ENCODE peak calls at places on chromosomes 11 and 22, in six cellular contexts. Q is breast epithelium, D is spleen, W is K562, L is prostate gland, T is stomach. U is an unnamed sample.

GRCh38 chr11:109697140-109697843 is 275.3 kb downstream of the C11orf87 start:
- DNase-seq in Q (no peak), T (no peak), D (peak), L (no peak), W (peak), U (no peak)

GRCh38 chr11:47464479-47464878 is 15.5 kb upstream of the RAPSN start:
- DNase-seq in Q (no peak), L (no peak), W (no peak), T (no peak), D (peak), U (no peak)

GRCh38 chr11:121889168-121889567 is 226.8 kb downstream of the BLID start:
- DNase-seq in Q (no peak), D (no peak), W (no peak), T (no peak), L (no peak), U (no peak)

GRCh38 chr11:119175493-119176077 is 7.1 kb downstream of the NLRX1 start:
- DNase-seq in L (no peak), D (no peak), Q (no peak), T (no peak), W (peak), U (no peak)

GRCh38 chr11:62880231-62880802 is 379 bp upstream of the SLC3A2 start:
- DNase-seq in T (no peak), Q (peak), D (peak), L (peak), W (no peak), U (no peak)

GRCh38 chr11:100687630-100688395 is 725 bp downstream of the ARHGAP42 start:
- DNase-seq in W (peak), L (peak), T (peak), Q (peak), D (peak), U (peak)

GRCh38 chr22:45867118-45867905 is 109.7 kb downstream of the WNT7B start:
- DNase-seq in W (no peak), L (no peak), Q (peak), D (peak), T (peak), U (no peak)

GRCh38 chr11:64004590-64004984 is 18.3 kb downstream of the OTUB1 start:
- DNase-seq in W (no peak), L (no peak), D (no peak), T (no peak), Q (no peak), U (no peak)

GRCh38 chr11:30433831-30434230 is 110.9 kb downstream of the ARL14EP start:
- DNase-seq in D (no peak), T (no peak), L (no peak), Q (no peak), W (no peak), U (no peak)

GRCh38 chr11:72970557-72971118 is 156.4 kb downstream of the ATG16L2 start:
- DNase-seq in T (no peak), Q (no peak), W (no peak), D (no peak), L (no peak), U (no peak)

GRCh38 chr11:130766650-130767297 is 149.5 kb downstream of the SNX19 start:
- DNase-seq in W (no peak), Q (no peak), L (no peak), D (no peak), T (no peak), U (peak)

GRCh38 chr11:66912963-66913362 is 45.2 kb downstream of the PC start:
- DNase-seq in W (no peak), Q (no peak), T (no peak), D (no peak), L (no peak), U (no peak)

GRCh38 chr11:18046116-18046777 is at the start of gene TPH1:
- DNase-seq in Q (no peak), L (peak), D (no peak), W (no peak), T (peak), U (no peak)

GRCh38 chr11:65590240-65590738 is 5.3 kb downstream of the KCNK7 start:
- DNase-seq in W (no peak), D (no peak), L (no peak), T (no peak), Q (no peak), U (no peak)

GRCh38 chr11:128379587-128380279 is 207.6 kb downstream of the ETS1 start:
- DNase-seq in D (no peak), Q (no peak), W (no peak), L (no peak), T (no peak), U (no peak)

GRCh38 chr11:130612291-130612802 is 163.9 kb downstream of the ADAMTS15 start:
- DNase-seq in T (no peak), Q (no peak), L (no peak), W (no peak), D (no peak), U (peak)

GRCh38 chr11:86523738-86524602 is 148.4 kb downstream of the ME3 start:
- DNase-seq in Q (no peak), T (peak), L (no peak), D (no peak), W (peak), U (no peak)

GRCh38 chr22:36332623-36333331 is 55.0 kb downstream of the MYH9 start:
- DNase-seq in W (no peak), L (peak), Q (peak), T (peak), D (peak), U (no peak)

GRCh38 chr11:23749762-23750430 is 747.0 kb upstream of the LUZP2 start:
- DNase-seq in T (no peak), L (no peak), D (no peak), Q (no peak), W (no peak), U (no peak)

GRCh38 chr22:30985561-30986208 is 16.6 kb downstream of the TUG1 start:
- DNase-seq in D (no peak), W (no peak), L (no peak), Q (no peak), T (no peak), U (no peak)

GRCh38 chr11:43558556-43559127 is 121.9 kb upstream of the HSD17B12 start:
- DNase-seq in W (no peak), T (no peak), D (no peak), Q (no peak), L (no peak), U (no peak)

GRCh38 chr11:117882539-117882938 is 6.1 kb upstream of the FXYD6 start:
- DNase-seq in T (no peak), D (no peak), W (no peak), Q (peak), L (no peak), U (peak)

GRCh38 chr11:82398300-82398815 is 335.3 kb downstream of the FAM181B start:
- DNase-seq in D (no peak), L (no peak), T (no peak), W (no peak), Q (no peak), U (no peak)

GRCh38 chr11:110297726-110298297 is 1.4 kb upstream of the RDX start:
- DNase-seq in Q (no peak), D (no peak), L (no peak), W (no peak), T (no peak), U (no peak)

GRCh38 chr11:106990322-106990721 is 28.0 kb downstream of the GUCY1A2 start:
- DNase-seq in Q (no peak), L (no peak), D (peak), W (no peak), T (no peak), U (no peak)

GRCh38 chr11:75762885-75763284 is 5.7 kb upstream of the DGAT2 start:
- DNase-seq in L (no peak), D (no peak), Q (no peak), T (no peak), W (no peak), U (no peak)

GRCh38 chr11:126202646-126203359 is 8.6 kb downstream of the RPUSD4 start:
- DNase-seq in D (no peak), L (no peak), W (no peak), T (peak), Q (no peak), U (no peak)

GRCh38 chr22:46931414-46931813 is 169.0 kb downstream of the TBC1D22A start:
- DNase-seq in W (no peak), T (no peak), Q (no peak), D (no peak), L (no peak), U (no peak)
- TF ChIP-seq CTCF in W (no peak), T (no peak), Q (no peak), D (no peak), L (no peak), U (no peak)

GRCh38 chr11:96389604-96390402 is at the start of the genes CCDC82 and JRKL:
- DNase-seq in L (peak), W (peak), D (peak), Q (peak), T (peak), U (peak)
- TF ChIP-seq POLR2A in L (peak), W (peak), D (peak), Q (peak), T (no peak), U (no peak)

DNA sequence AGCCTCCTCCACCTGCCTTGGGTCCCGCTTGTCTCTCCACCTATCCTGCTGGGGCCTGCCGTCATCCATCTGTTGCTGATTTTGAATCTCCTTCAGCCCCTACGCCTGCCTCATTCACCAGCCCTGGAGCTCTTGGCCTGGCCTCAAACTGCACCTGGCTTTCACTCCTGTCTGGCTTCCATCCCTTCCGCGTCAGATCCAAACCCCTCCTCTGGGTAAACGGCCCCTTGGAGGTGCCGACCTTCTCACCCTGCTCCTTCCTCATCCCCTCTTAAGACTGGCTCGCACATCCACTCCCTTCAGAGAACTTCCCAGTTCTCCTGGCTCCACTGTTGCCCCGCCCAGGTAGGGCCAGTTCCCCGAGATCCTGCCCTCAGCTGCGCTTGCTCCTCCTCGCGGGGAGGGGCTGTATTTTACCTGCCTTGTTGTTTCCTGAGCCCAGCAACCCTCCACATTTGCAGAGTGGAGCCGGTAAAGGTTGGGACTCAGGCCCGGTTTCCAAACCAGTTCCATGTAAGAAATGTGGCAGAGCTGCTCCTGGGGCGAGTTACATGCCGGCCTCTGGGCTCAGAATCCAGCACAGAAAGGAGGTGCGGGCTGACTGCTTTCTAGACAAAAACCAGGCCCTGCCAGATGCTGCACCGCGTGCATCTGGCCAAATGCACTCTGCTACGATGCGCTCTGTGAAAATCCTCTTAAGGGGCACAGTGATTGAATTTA is 13.9 kb upstream of the SHANK2 start:
- DNase-seq in L (peak), D (no peak), Q (peak), W (no peak), T (peak), U (no peak)
- TF ChIP-seq POLR2AphosphoS5 in L (peak), D (no peak), Q (no peak), W (no peak), T (no peak), U (no peak)

GRCh38 chr22:33519140-33519973 is 400.9 kb downstream of the LARGE1 start:
- DNase-seq in Q (no peak), T (no peak), L (peak), D (no peak), W (peak), U (no peak)
- TF ChIP-seq CTCF in Q (peak), T (peak), L (peak), D (peak), W (peak), U (peak)

DNA sequence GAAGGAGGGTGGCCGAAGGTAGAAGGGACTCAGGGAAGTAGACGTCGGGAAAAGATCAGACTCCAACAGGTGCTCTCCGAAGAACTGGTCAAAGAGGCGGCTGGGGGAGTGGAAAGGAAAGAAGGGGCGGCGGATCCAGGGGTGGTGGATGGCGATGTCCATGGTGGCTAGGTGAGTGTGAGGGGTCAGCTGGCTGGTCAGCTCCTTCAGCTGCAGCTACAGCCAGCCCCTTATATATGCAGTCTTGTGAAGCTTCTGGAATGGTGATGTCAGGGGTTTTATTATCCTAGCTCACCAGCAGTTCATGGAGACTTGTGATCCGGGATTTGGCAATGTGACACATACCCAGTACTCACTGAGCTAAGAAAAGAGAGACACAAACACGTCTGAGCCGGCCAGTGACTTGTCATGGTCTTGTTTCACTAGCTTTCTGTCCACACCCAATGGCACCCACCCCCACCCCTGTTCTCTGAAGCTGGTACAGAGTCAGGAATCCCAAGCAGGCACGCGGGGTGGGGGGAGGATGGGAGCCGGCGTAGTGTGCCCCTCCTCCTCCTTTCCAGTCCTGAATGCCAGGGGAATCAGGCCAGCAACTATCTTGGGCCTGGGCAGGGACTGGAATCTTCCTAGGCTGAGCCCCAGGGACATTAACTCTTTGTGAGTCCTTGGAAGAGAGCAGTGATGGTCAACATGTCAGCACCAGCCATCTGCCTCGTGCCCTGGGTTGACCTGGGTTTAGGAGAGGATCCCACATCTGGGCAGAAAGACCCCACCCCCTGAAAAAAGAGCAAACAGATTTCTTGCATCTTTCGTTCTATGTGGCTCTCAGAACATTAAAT is at the start of gene CRYAB:
- DNase-seq in Q (peak), L (peak), W (peak), T (peak), D (no peak), U (no peak)
- TF ChIP-seq POLR2A in Q (no peak), L (peak), W (no peak), T (no peak), D (no peak), U (no peak)

DNA sequence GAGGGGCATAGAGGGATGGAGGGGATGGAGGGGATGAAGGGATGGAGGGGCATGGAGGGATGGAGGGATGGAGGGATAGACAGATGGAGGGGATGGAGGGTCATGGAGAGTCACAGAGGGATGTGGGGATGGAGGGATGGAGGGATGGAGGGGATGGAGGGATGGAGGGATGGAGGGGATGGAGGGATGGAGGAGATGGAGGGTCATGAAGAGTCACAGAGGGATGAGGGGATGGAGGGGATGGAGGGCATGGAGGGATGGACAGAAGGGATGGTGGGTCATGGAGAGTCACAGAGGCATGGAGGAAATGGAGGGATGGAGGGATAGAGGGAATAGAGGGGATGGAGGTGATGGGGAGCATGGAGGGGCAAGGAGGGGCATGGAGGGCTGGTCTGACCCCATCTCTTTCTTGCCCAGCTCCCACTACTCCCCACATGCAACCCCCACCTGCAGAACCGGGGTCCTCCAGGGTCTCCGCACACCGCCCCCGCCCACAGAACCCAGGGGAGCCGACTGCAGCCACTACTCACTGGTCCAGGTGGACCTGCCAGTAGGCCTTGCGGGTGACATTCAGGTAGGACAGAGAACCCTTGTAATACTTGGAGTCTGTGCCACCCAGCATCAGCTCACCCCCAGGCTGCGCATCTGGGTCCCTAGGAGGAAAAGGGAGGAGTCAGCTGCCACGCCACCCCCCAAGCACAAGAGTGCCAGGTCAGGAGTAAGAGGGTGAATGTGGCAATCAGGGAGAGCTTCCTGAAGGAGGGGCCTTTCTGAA is 4.2 kb upstream of the IFITM10 start:
- DNase-seq in D (peak), L (no peak), Q (no peak), W (no peak), T (no peak), U (no peak)
- TF ChIP-seq POLR2AphosphoS5 in D (no peak), L (no peak), Q (no peak), W (no peak), T (no peak), U (no peak)

GRCh38 chr11:28677719-28678118 is 569.5 kb downstream of the METTL15 start:
- DNase-seq in W (no peak), L (no peak), Q (no peak), D (no peak), T (no peak), U (no peak)

GRCh38 chr11:28671326-28671725 is 563.1 kb downstream of the METTL15 start:
- DNase-seq in L (no peak), Q (no peak), T (no peak), D (no peak), W (no peak), U (no peak)

GRCh38 chr11:28675183-28675582 is 567.0 kb downstream of the METTL15 start:
- DNase-seq in W (no peak), L (no peak), D (no peak), Q (no peak), T (no peak), U (no peak)

GRCh38 chr11:28673687-28674431 is 565.7 kb downstream of the METTL15 start:
- DNase-seq in D (no peak), T (no peak), L (no peak), Q (no peak), W (no peak), U (no peak)

GRCh38 chr11:28674432-28675076 is 566.4 kb downstream of the METTL15 start:
- DNase-seq in Q (no peak), W (no peak), D (no peak), L (no peak), T (no peak), U (no peak)
- TF ChIP-seq CTCF in Q (no peak), W (no peak), D (no peak), L (peak), T (no peak), U (no peak)